ENCODE peak calls at places on chromosomes 3 and 15, in six cellular contexts. H, P, N, A, C and V are unnamed samples.

GRCh38 chr15:59524331-59524731 is 86.3 kb downstream of the FAM81A start:
- DNase-seq in H (no peak), P (no peak), N (no peak), A (no peak), C (no peak), V (no peak)

GRCh38 chr15:75721462-75721922 is 8.8 kb upstream of the CSPG4 start:
- DNase-seq in H (no peak), P (no peak), N (no peak), A (no peak), C (no peak), V (no peak)

GRCh38 chr3:52714335-52715302 is 8.7 kb downstream of the SPCS1 start:
- DNase-seq in H (no peak), P (peak; percentile 96), N (no peak), A (no peak), C (no peak), V (peak; percentile 52)

GRCh38 chr3:172054115-172054764 is 14.9 kb downstream of the FNDC3B start:
- DNase-seq in H (no peak), P (no peak), N (no peak), A (no peak), C (no peak), V (no peak)

GRCh38 chr3:71984843-71985594 is 200.1 kb upstream of the PROK2 start:
- DNase-seq in H (no peak), P (no peak), N (no peak), A (peak; percentile 45), C (no peak), V (no peak)

GRCh38 chr3:140023616-140024530 is 88.9 kb downstream of the CLSTN2 start:
- DNase-seq in H (no peak), P (no peak), N (no peak), A (no peak), C (no peak), V (no peak)

GRCh38 chr15:28017423-28017924 is 81.6 kb downstream of the OCA2 start:
- DNase-seq in H (no peak), P (peak; percentile 31), N (no peak), A (no peak), C (no peak), V (no peak)

GRCh38 chr15:99550077-99550476 is 15.7 kb upstream of the MEF2A start:
- DNase-seq in H (no peak), P (no peak), N (no peak), A (no peak), C (no peak), V (no peak)

GRCh38 chr15:101193063-101193712 is 58.7 kb downstream of the CHSY1 start:
- DNase-seq in H (no peak), P (no peak), N (peak; percentile 90), A (no peak), C (no peak), V (no peak)

GRCh38 chr3:36992806-36993325 is at the start of gene EPM2AIP1:
- DNase-seq in H (peak; percentile 99), P (peak; percentile 79), N (no peak), A (peak; percentile 94), C (peak; percentile 100), V (peak; percentile 76)

GRCh38 chr3:98376631-98377030 is 13.8 kb upstream of the OR5K3 start:
- DNase-seq in H (no peak), P (no peak), N (no peak), A (no peak), C (no peak), V (no peak)

GRCh38 chr3:109325657-109326056 is 9.3 kb upstream of the DPPA2 start:
- DNase-seq in H (no peak), P (no peak), N (no peak), A (no peak), C (no peak), V (no peak)

GRCh38 chr3:42556089-42556632 is 25.6 kb downstream of the SEC22C start:
- DNase-seq in H (no peak), P (no peak), N (no peak), A (no peak), C (no peak), V (peak; percentile 21)

GRCh38 chr3:4472312-4472711 is 5.2 kb upstream of the SUMF1 start:
- DNase-seq in H (no peak), P (no peak), N (no peak), A (no peak), C (no peak), V (no peak)

DNA sequence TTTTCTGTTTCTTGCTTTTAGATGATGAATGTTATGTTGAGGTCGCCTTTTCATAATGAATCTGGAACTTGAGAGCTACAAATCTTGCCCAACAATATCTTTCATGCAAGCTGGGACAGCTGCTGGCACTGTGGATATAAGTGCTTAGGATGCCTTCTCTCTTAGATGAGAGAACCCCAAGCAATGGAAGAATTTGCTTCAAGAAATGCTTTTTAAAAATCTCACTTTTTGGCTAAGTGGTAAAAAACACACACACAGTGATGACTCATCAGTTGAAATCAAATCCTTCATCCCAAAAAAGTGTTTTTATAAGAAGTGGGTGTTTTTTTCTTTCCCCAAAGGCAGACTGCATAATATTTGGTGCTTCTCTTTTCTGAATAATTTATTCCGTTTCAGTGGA is 38.4 kb upstream of the GALNT15 start:
- DNase-seq in H (no peak), P (no peak), N (peak; percentile 82), A (no peak), C (no peak), V (no peak)
- TF ChIP-seq CTCF in H (no peak), P (no peak), N (no peak), A (no peak), C (no peak), V (no peak)

GRCh38 chr15:94295275-94295674 is 63.9 kb downstream of the MCTP2 start:
- DNase-seq in H (no peak), P (no peak), N (no peak), A (no peak), C (no peak), V (no peak)

GRCh38 chr15:94294556-94294955 is 63.2 kb downstream of the MCTP2 start:
- DNase-seq in H (no peak), P (no peak), N (no peak), A (no peak), C (no peak), V (no peak)

GRCh38 chr15:94300612-94301011 is 69.3 kb downstream of the MCTP2 start:
- DNase-seq in H (no peak), P (no peak), N (no peak), A (no peak), C (no peak), V (no peak)

GRCh38 chr15:94298359-94298758 is 67.0 kb downstream of the MCTP2 start:
- DNase-seq in H (no peak), P (no peak), N (peak; percentile 12), A (no peak), C (no peak), V (no peak)

GRCh38 chr15:94297543-94297942 is 66.2 kb downstream of the MCTP2 start:
- DNase-seq in H (no peak), P (no peak), N (no peak), A (peak; percentile 11), C (no peak), V (no peak)
- TF ChIP-seq CTCF in H (no peak), P (no peak), N (no peak), A (no peak), C (no peak), V (no peak)

DNA sequence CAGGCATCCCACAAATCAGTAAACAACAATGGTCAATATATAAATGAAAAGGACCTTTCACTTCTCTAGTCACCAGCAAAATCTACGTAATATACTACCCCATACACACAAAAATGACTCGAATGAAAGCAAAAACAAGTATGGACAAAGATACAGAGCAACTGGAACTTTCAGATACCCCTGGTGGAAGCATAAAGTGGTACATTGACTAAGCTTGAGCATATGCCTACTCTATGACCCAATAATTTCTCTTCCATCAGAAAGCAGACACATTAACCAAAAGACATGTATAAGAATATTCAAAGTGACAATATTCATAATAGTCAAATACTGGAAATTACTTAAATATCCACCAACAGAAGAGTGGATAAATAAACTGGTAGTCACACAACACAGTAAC is 86.0 kb downstream of the EFL1 start:
- DNase-seq in H (no peak), P (no peak), N (no peak), A (no peak), C (no peak), V (no peak)
- TF ChIP-seq CTCF in H (no peak), P (no peak), N (peak; percentile 11), A (no peak), C (no peak), V (peak; percentile 32)

DNA sequence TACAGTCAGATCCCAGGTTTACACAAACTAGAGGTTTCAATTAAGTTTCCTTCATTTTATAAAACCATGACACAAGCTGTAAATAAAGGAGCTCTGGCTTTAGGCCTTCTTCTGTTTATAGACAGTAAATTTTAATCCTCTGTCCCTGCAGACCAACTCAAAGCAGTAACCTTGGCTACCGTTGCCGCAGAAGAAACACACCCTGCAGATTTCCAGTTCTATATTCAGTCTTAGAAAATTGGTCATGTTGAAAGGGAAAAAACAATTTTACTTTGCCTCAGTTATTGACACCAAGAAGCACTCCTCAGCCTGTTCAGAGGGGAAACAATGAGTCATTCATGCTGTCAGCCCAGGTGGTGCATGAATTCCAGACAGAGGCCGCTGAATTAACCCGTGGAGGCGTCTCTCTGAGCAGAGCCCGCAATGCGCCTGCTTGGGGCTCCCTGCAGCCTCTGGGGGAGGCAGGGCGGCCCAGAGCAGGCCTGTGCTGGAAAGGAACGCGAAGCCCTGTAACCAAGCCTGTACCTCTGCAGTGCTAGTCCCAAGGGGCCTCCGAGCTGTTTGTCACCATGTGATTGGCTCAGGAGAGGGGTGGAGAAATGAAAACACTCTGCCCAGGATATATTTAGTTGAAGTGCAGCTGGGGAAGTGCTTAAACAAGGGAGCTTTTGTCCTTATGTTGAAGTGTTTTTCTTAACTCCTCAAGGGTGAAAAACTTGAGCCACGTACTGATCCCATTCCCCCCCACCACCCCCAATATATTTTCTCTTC is 68.5 kb upstream of the CHD2 start:
- DNase-seq in H (peak; percentile 92), P (peak; percentile 92), N (peak; percentile 91), A (peak; percentile 87), C (peak; percentile 95), V (peak; percentile 72)
- TF ChIP-seq CTCF in H (no peak), P (no peak), N (no peak), A (no peak), C (no peak), V (no peak)

GRCh38 chr3:148643389-148643840 is 54.3 kb upstream of the AGTR1 start:
- DNase-seq in H (no peak), P (no peak), N (peak; percentile 88), A (no peak), C (no peak), V (no peak)
- TF ChIP-seq CTCF in H (no peak), P (no peak), N (no peak), A (no peak), C (no peak), V (no peak)

GRCh38 chr3:129323651-129324294 is 45.1 kb downstream of the HMCES start:
- DNase-seq in H (no peak), P (no peak), N (no peak), A (peak; percentile 69), C (no peak), V (no peak)
- TF ChIP-seq CTCF in H (no peak), P (no peak), N (peak; percentile 7), A (peak; percentile 38), C (no peak), V (no peak)

GRCh38 chr15:66899555-66900350 is 165.6 kb upstream of the SMAD3 start:
- DNase-seq in H (no peak), P (no peak), N (peak; percentile 46), A (no peak), C (no peak), V (no peak)
- TF ChIP-seq CTCF in H (no peak), P (no peak), N (no peak), A (no peak), C (no peak), V (no peak)

DNA sequence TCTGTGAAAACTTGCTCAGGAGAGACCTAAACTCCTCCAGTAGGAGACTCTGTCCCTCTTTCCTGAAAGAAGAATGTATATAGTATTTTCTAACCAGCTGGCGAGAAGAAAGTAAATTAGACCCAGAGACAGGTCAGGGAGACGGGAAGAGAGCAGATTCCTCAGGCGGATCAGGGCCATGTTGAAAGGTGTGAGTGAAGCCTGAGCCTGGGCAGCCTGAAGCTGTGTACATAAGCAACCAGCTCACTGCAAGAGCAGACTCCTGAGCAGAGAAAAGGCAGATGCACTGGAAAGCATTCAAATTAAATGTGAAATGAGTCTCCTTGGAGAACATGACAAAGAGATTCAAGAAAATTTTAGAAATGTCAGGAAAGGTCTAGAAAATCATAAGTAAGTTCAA is 165.8 kb downstream of the GOLIM4 start:
- DNase-seq in H (no peak), P (no peak), N (no peak), A (no peak), C (no peak), V (no peak)
- TF ChIP-seq CTCF in H (no peak), P (no peak), N (no peak), A (no peak), C (no peak), V (no peak)